ENCODE peak calls at places on chromosomes 6 and 20, in five cellular contexts. G, F, D, Y and H are unnamed samples.

GRCh38 chr6:87155920-87156600 is 695 bp downstream of the ZNF292 start:
- DNase-seq in G (peak), F (no peak), D (peak), Y (peak), H (peak)

GRCh38 chr6:46637145-46637544 is 15.5 kb downstream of the CYP39A1 start:
- DNase-seq in G (peak), F (no peak), D (no peak), Y (no peak), H (peak)

GRCh38 chr6:27873101-27874030 is 38.8 kb downstream of the OR2B2 start:
- DNase-seq in G (peak), F (no peak), D (no peak), Y (peak), H (peak)

GRCh38 chr6:167825759-167826229 is 917 bp upstream of the AFDN start:
- DNase-seq in G (no peak), F (no peak), D (peak), Y (peak), H (no peak)

GRCh38 chr20:46784450-46785127 is 75.1 kb downstream of the SLC2A10 start:
- DNase-seq in G (peak), F (no peak), D (no peak), Y (no peak), H (peak)

GRCh38 chr6:7264041-7264440 is 49.0 kb downstream of the SSR1 start:
- DNase-seq in G (no peak), F (no peak), D (no peak), Y (no peak), H (no peak)

GRCh38 chr6:85544776-85545175 is 48.9 kb downstream of the SNX14 start:
- DNase-seq in G (peak), F (no peak), D (no peak), Y (no peak), H (peak)

GRCh38 chr6:148423601-148424270 is 81.1 kb downstream of the SASH1 start:
- DNase-seq in G (no peak), F (no peak), D (no peak), Y (no peak), H (no peak)

GRCh38 chr6:3848925-3849605 is at the start of gene FAM50B:
- DNase-seq in G (peak), F (no peak), D (peak), Y (peak), H (peak)

GRCh38 chr20:49247792-49248191 is 28.6 kb downstream of the DDX27 start:
- DNase-seq in G (no peak), F (no peak), D (no peak), Y (no peak), H (no peak)

GRCh38 chr20:49248879-49249665 is 28.8 kb downstream of the ZNFX1 start:
- DNase-seq in G (no peak), F (no peak), D (no peak), Y (no peak), H (no peak)

GRCh38 chr20:49245921-49246740 is 26.9 kb downstream of the DDX27 start:
- DNase-seq in G (peak), F (no peak), D (no peak), Y (peak), H (peak)

GRCh38 chr20:49247169-49247734 is 28.0 kb downstream of the DDX27 start:
- DNase-seq in G (no peak), F (no peak), D (no peak), Y (no peak), H (no peak)

GRCh38 chr20:49248301-49248700 is 29.1 kb downstream of the DDX27 start:
- DNase-seq in G (no peak), F (no peak), D (no peak), Y (no peak), H (no peak)
- TF ChIP-seq CTCF in G (no peak), F (no peak), D (no peak), Y (no peak), H (no peak)

GRCh38 chr6:134340574-134340973 is 22.7 kb upstream of the SGK1 start:
- DNase-seq in G (no peak), F (no peak), D (no peak), Y (no peak), H (peak)
- TF ChIP-seq CTCF in G (no peak), F (no peak), D (no peak), Y (no peak), H (no peak)

GRCh38 chr6:116535109-116535508 is 10.4 kb downstream of the TRAPPC3L start:
- DNase-seq in G (no peak), F (no peak), D (no peak), Y (no peak), H (no peak)

GRCh38 chr6:116536216-116536621 is 9.3 kb downstream of the TRAPPC3L start:
- DNase-seq in G (peak), F (no peak), D (no peak), Y (peak), H (peak)

GRCh38 chr6:116530436-116530835 is 15.0 kb downstream of the TRAPPC3L start:
- DNase-seq in G (peak), F (no peak), D (no peak), Y (no peak), H (no peak)

GRCh38 chr6:116531675-116532570 is 13.6 kb downstream of the TRAPPC3L start:
- DNase-seq in G (peak), F (no peak), D (peak), Y (peak), H (peak)

GRCh38 chr6:116533233-116533957 is 12.1 kb downstream of the TRAPPC3L start:
- DNase-seq in G (no peak), F (no peak), D (no peak), Y (no peak), H (no peak)
- TF ChIP-seq CTCF in G (peak), F (peak), D (no peak), Y (no peak), H (peak)

DNA sequence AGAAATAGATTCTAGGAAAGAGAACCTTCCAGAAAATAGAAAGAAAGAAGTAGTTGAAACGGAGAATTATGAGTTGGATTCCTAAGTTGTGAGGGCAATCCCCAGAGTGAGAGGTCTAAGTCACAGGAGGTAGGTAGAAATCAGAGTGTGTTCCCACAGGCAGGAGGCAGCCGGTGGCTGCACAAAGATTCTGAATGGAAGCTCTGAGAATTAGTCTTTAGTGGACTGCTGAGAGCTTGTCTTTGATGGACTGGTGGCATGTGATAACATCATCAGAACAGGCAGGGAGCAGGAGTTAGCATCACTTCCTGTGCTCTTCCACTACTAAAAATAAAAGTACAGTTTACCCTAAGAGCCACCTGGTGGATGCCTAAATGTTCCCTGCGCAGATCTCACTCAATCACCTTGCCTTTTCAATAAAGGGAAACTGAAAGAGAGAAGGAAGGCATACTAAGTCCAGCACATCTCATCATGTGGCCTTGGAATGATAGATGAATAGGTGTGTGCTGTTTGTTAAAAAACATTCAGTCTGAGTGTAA is 294.6 kb upstream of the POU3F2 start:
- DNase-seq in G (no peak), F (no peak), D (no peak), Y (peak), H (no peak)
- TF ChIP-seq CTCF in G (no peak), F (no peak), D (no peak), Y (no peak), H (no peak)

GRCh38 chr6:132715204-132715603 is 1.3 kb upstream of the VNN1 start:
- DNase-seq in G (peak), F (no peak), D (peak), Y (peak), H (peak)
- TF ChIP-seq CTCF in G (peak), F (peak), D (peak), Y (no peak), H (peak)